ENCODE peak calls at places on chromosomes 5 and 9, in five cellular contexts. T is heart right ventricle; X is effector memory CD4-positive, alpha-beta T cell; Y is gastrocnemius medialis; C is heart left ventricle. L is an unnamed sample.

GRCh38 chr9:121765021-121765950 is 113.9 kb downstream of the DAB2IP start:
- DNase-seq in C (peak; percentile 87), X (no peak), T (peak; percentile 77), Y (no peak), L (peak; percentile 70)

GRCh38 chr9:123637596-123637939 is 281.6 kb downstream of the CRB2 start:
- DNase-seq in C (no peak), X (no peak), T (no peak), Y (no peak), L (no peak)

GRCh38 chr9:94156549-94157407 is 72.5 kb downstream of the PTPDC1 start:
- DNase-seq in C (peak; percentile 91), T (peak; percentile 90), X (no peak), Y (peak; percentile 38), L (peak; percentile 80)

GRCh38 chr5:40046792-40047191 is 622.0 kb upstream of the DAB2 start:
- DNase-seq in C (no peak), T (no peak), Y (no peak), X (no peak), L (no peak)

GRCh38 chr9:4959028-4959427 is 26.0 kb upstream of the JAK2 start:
- DNase-seq in C (no peak), Y (no peak), T (no peak), X (no peak), L (no peak)

GRCh38 chr5:137622850-137623249 is 113.0 kb downstream of the KLHL3 start:
- DNase-seq in Y (peak; percentile 94), X (no peak), T (peak; percentile 78), C (peak; percentile 92), L (peak; percentile 86)

GRCh38 chr5:171424726-171425125 is 5.3 kb downstream of the FGF18 start:
- DNase-seq in C (no peak), T (no peak), Y (no peak), X (no peak), L (no peak)

GRCh38 chr9:127562841-127563523 is 49.1 kb upstream of the STXBP1 start:
- DNase-seq in Y (no peak), X (no peak), C (no peak), T (no peak), L (no peak)

GRCh38 chr5:90131734-90132133 is 277.8 kb downstream of the CETN3 start:
- DNase-seq in C (no peak), Y (no peak), T (no peak), X (no peak), L (no peak)

GRCh38 chr9:120399940-120400339 is 180.0 kb downstream of the CDK5RAP2 start:
- DNase-seq in X (no peak), Y (no peak), C (no peak), T (no peak), L (no peak)

GRCh38 chr5:58462154-58462553 is 2.3 kb upstream of the PLK2 start:
- DNase-seq in C (no peak), Y (no peak), T (no peak), X (no peak), L (no peak)

GRCh38 chr5:89584339-89584956 is 701.5 kb upstream of the MEF2C start:
- DNase-seq in C (no peak), Y (no peak), T (no peak), X (no peak), L (no peak)

GRCh38 chr9:112299514-112299913 is 33.9 kb downstream of the PTBP3 start:
- DNase-seq in T (no peak), X (no peak), Y (no peak), C (no peak), L (no peak)

GRCh38 chr9:112296929-112297328 is 36.5 kb downstream of the PTBP3 start:
- DNase-seq in X (no peak), T (no peak), C (no peak), Y (no peak), L (no peak)

DNA sequence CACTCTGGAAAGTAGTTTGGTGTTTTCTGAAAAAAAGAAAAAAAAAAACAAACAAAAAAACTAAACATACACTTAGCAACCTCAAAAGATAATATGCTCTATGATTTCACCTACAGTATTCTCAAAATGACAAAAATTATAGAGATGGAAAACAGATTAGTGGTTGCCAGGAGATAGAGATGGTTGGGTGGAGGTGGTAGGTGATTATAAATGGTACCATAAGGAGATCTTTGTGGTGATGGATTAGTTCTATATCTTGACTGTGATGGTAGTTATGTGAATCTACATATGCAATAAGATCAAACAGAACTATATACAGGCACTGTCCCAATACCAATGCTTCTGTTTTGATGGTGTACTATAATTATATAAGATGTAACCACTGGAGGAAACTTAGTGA is 32.0 kb downstream of the PTBP3 start:
- DNase-seq in X (no peak), T (no peak), Y (no peak), C (no peak), L (no peak)
- H3K27ac ChIP-seq in X (no peak overlapping the region), T (no peak overlapping the region), Y (no peak overlapping the region), C (no peak overlapping the region), L (no peak overlapping the region)

DNA sequence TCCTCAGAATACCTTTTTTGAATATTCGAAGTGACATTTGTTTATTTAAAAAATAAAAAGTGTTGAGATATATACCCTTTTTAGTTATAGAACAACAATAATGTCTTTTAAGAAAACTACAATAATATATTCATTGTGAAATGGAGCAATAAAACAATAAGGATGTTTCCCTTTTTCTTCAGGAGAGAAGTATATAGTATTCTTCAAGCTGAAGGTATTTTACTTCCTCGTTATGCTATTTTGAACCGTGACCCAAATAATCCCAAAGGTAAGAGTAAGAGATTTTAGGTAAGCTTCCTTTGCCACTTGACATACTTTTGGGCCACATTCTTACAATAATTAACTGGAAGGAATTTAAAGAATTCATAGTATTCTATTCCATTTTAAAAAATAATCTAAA is 18.1 kb downstream of the PPIP5K2 start:
- DNase-seq in T (no peak), Y (no peak), X (no peak), C (no peak), L (no peak)
- H3K36me3 ChIP-seq in T (peaks cover 7% of the 10 kb centered on the region), Y (no peaks in the 10 kb centered on the region), X (peaks cover 15% of the 10 kb centered on the region), C (no peaks in the 10 kb centered on the region), L (peaks cover 40% of the 10 kb centered on the region)

GRCh38 chr9:104769655-104770054 is 5.7 kb downstream of the NIPSNAP3B start:
- DNase-seq in Y (no peak), T (no peak), X (no peak), C (no peak), L (no peak)
- H3K4me1 ChIP-seq in Y (peaks cover 35% of the 10 kb centered on the region), T (peaks cover 31% of the 10 kb centered on the region), X (no peaks in the 10 kb centered on the region), C (peaks cover 3% of the 10 kb centered on the region), L (peaks cover 10% of the 10 kb centered on the region)

GRCh38 chr5:73150872-73151271 is 22.1 kb upstream of the TMEM174 start:
- DNase-seq in X (no peak), Y (no peak), C (no peak), T (no peak), L (no peak)
- H3K27ac ChIP-seq in X (no peak overlapping the region), Y (no peak overlapping the region), C (no peak overlapping the region), T (no peak overlapping the region), L (no peak overlapping the region)